ENCODE peak calls at places on chromosomes 16 and 17, in six cellular contexts. U is left ventricle myocardium inferior, V is adrenal gland, C is gastrocnemius medialis, K is colonic mucosa, N is fibroblast of lung. T is an unnamed sample. For H3K36me3, the result is how much of the 10 kb centered on the place peaks cover.

GRCh38 chr17:82734987-82735866 is at the start of gene FN3K:
- DNase-seq in V (peak), U (peak), N (peak), K (peak), C (peak), T (no peak)

GRCh38 chr17:82055965-82056728 is 4.4 kb downstream of the GPS1 start:
- DNase-seq in C (no peak), N (no peak), V (no peak), U (no peak), K (no peak), T (no peak)

GRCh38 chr17:49495842-49496182 is 719 bp downstream of the NGFR start:
- DNase-seq in V (no peak), K (no peak), U (no peak), N (no peak), C (no peak), T (peak)

GRCh38 chr17:8221663-8222379 is 11.4 kb upstream of the AURKB start:
- DNase-seq in N (peak), K (peak), C (peak), V (peak), U (peak), T (peak)

GRCh38 chr16:14427371-14427948 is 202.6 kb downstream of the PARN start:
- DNase-seq in U (no peak), K (no peak), N (no peak), V (no peak), C (no peak), T (no peak)

GRCh38 chr17:28141333-28141732 is 98.9 kb downstream of the NLK start:
- DNase-seq in C (no peak), N (no peak), K (no peak), U (no peak), V (no peak), T (no peak)

GRCh38 chr17:54736573-54736972 is 164.1 kb upstream of the TOM1L1 start:
- DNase-seq in C (no peak), N (no peak), V (no peak), K (no peak), U (no peak), T (no peak)

GRCh38 chr17:39239640-39240314 is 14.0 kb upstream of the STAC2 start:
- DNase-seq in K (peak), C (no peak), V (peak), U (no peak), N (no peak), T (peak)

GRCh38 chr17:28810437-28810836 is 32.2 kb downstream of the FAM222B start:
- DNase-seq in N (no peak), K (no peak), C (no peak), V (no peak), U (no peak), T (no peak)

GRCh38 chr17:83006515-83007455 is 72.6 kb upstream of the METRNL start:
- DNase-seq in K (no peak), V (no peak), U (no peak), N (peak), C (no peak), T (no peak)

GRCh38 chr17:81392909-81393654 is 2.2 kb upstream of the BAHCC1 start:
- DNase-seq in V (no peak), C (no peak), K (no peak), U (peak), N (peak), T (peak)

GRCh38 chr16:31873556-31874353 is at the start of gene ZNF267:
- DNase-seq in K (peak), U (peak), V (peak), N (peak), C (peak), T (peak)

DNA sequence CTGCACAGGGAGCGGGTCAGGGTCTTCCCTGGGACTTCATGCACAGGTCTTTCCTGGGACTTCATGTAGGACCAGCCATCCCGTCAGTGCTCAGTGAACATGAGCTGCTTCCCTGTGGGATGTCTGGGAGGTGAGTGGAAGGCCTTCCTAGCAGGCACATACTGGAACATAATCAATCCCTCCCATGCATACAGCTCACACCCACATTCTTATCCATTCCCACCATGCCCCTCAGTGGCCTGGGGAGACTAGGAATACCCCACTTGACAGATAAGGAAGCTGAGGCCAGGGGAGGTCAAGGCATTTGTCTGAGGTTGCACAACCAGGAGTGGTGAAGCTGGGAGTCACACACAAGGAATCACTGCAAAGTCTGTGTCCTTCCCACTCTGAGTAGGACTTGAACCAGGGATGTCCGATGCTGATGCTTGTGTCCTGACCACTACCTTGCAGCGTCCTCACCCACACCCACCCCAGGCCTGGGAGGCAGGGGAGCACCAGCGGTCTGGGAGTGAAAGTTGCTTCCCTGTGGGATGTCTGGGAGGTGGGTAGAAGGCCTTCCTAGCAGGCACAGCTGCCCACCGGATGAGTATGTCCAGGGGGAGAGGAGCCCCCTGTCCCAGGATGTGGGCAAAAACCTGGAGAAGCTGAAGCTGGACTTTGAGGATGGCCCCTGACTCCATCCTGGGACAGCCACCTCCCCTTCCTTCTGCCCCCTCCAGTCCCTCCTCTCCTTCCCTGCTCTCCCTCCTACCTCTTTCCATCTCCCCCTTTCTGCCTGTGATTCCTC is 1.0 kb upstream of the NLRC5 start:
- DNase-seq in K (no peak), U (no peak), V (peak), N (no peak), C (no peak), T (no peak)
- H3K4me3 ChIP-seq in K (peak), U (peak), V (peak), N (peak), C (peak), T (no peak)

GRCh38 chr17:64651889-64652288 is 10.2 kb downstream of the SMURF2 start:
- DNase-seq in K (no peak), C (no peak), N (peak), V (no peak), U (no peak), T (no peak)
- H3K27ac ChIP-seq in K (no peak), C (no peak), N (no peak), V (no peak), U (no peak), T (no peak)

DNA sequence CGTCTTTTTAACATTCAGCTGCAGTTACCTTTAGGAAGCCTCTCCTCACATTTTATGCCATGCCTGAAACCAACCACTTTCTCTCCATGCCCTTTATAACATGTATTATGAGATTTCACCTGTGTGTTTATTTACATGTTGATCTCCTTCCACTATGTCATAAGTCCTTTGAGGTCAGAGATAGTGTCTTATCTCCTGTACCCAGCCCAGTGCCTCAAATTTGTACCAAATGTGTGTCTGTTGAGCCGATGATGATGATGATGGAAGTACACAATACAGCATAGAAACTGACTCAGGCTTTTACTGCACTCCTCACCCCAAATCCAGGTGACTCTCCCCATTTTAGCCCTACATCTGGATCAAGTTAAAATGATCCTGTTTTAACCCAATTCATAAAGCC is 179.5 kb upstream of the CACNG5 start:
- DNase-seq in K (no peak), C (no peak), V (no peak), U (no peak), N (no peak), T (no peak)
- H3K36me3 ChIP-seq in K (under half), C (under half), V (under half), U (under half), N (under half), T (under half)

GRCh38 chr17:78779848-78780247 is 2.2 kb downstream of the CYTH1 start:
- DNase-seq in C (no peak), N (no peak), V (peak), K (peak), U (no peak), T (no peak)
- H3K4me3 ChIP-seq in C (no peak), N (no peak), V (no peak), K (no peak), U (peak), T (no peak)

GRCh38 chr16:81570189-81570846 is 125.7 kb downstream of the CMIP start:
- DNase-seq in V (no peak), U (no peak), K (no peak), N (no peak), C (no peak), T (no peak)

GRCh38 chr16:81569361-81570034 is 124.9 kb downstream of the CMIP start:
- DNase-seq in C (no peak), V (no peak), K (no peak), U (no peak), N (no peak), T (no peak)

GRCh38 chr16:81567987-81568748 is 123.6 kb downstream of the CMIP start:
- DNase-seq in U (no peak), C (no peak), V (peak), N (peak), K (no peak), T (no peak)

GRCh38 chr16:81567087-81567486 is 122.5 kb downstream of the CMIP start:
- DNase-seq in K (no peak), N (no peak), C (no peak), V (no peak), U (no peak), T (no peak)

GRCh38 chr16:81568749-81569087 is 124.1 kb downstream of the CMIP start:
- DNase-seq in V (no peak), C (no peak), K (no peak), U (no peak), N (no peak), T (no peak)
- H3K27ac ChIP-seq in V (peak), C (no peak), K (no peak), U (no peak), N (no peak), T (no peak)

DNA sequence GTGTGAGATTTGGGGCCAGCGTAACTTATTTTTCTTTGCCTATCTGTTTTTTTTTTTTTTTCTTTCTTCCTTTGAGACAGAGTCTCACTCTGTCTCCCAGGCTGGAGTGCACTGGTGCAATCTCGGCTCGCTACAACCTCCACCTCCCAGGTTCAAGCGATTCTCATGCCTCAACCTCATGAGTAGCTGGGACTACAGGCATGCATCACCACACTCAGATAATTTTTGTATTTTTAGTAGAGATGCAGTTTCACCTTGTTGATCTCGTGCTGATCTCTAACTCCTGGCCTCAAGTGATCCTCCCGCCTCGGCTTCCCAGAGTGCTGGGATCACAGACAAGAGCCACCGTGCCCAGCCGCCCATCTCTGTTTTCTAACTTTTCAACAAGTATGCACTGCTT is 63.4 kb downstream of the VPS35L start:
- DNase-seq in C (no peak), N (no peak), K (no peak), U (no peak), V (no peak), T (no peak)
- H3K36me3 ChIP-seq in C (under half), N (under half), K (under half), U (half or more), V (under half), T (under half)

GRCh38 chr17:72222971-72223370 is 102.2 kb downstream of the SOX9 start:
- DNase-seq in K (no peak), N (no peak), C (no peak), U (no peak), V (no peak), T (no peak)
- H3K4me3 ChIP-seq in K (no peak), N (no peak), C (no peak), U (no peak), V (no peak), T (no peak)